ENCODE peak calls at places on chromosomes 7 and 10, in eight cellular contexts. U, D, S, K, J, L, Z and P are unnamed samples.

GRCh38 chr7:149455175-149455950 is 5.5 kb downstream of the ZNF777 start:
- DNase-seq in U (no peak), D (no peak), S (no peak), K (no peak), J (no peak), L (no peak), Z (no peak), P (no peak)

GRCh38 chr10:48625013-48625412 is 20.1 kb upstream of the ARHGAP22 start:
- DNase-seq in U (no peak), D (peak), S (no peak), K (no peak), J (no peak), L (no peak), Z (no peak), P (no peak)

GRCh38 chr7:129553861-129554530 is 51.7 kb downstream of the SMKR1 start:
- DNase-seq in U (peak), D (peak), S (peak), K (no peak), J (no peak), L (no peak), Z (no peak), P (no peak)

GRCh38 chr7:17333227-17333626 is 34.8 kb downstream of the AHR start:
- DNase-seq in U (no peak), D (no peak), S (no peak), K (no peak), J (no peak), L (no peak), Z (no peak), P (no peak)

GRCh38 chr10:22597142-22597541 is 117.2 kb downstream of the PIP4K2A start:
- DNase-seq in U (no peak), D (peak), S (no peak), K (no peak), J (no peak), L (no peak), Z (no peak), P (no peak)

GRCh38 chr7:17773289-17773626 is 167.0 kb downstream of the SNX13 start:
- DNase-seq in U (no peak), D (peak), S (no peak), K (no peak), J (no peak), L (no peak), Z (no peak), P (no peak)

GRCh38 chr10:123567984-123568745 is 98.0 kb upstream of the GPR26 start:
- DNase-seq in U (no peak), D (no peak), S (no peak), K (no peak), J (no peak), L (no peak), Z (no peak), P (no peak)

GRCh38 chr10:122310311-122311050 is 39.4 kb downstream of the BTBD16 start:
- DNase-seq in U (no peak), D (no peak), S (no peak), K (no peak), J (no peak), L (no peak), Z (no peak), P (no peak)

GRCh38 chr10:38032881-38033280 is 22.4 kb downstream of the ZNF33A start:
- DNase-seq in U (no peak), D (peak), S (no peak), K (no peak), J (no peak), L (no peak), Z (no peak), P (no peak)

GRCh38 chr7:35492451-35493175 is 202.3 kb downstream of the HERPUD2 start:
- DNase-seq in U (no peak), D (no peak), S (no peak), K (no peak), J (no peak), L (no peak), Z (no peak), P (no peak)

GRCh38 chr7:95104739-95105138 is 197.3 kb downstream of the PPP1R9A start:
- DNase-seq in U (no peak), D (peak), S (no peak), K (no peak), J (no peak), L (no peak), Z (no peak), P (no peak)

GRCh38 chr7:5695037-5695708 is 86.3 kb downstream of the RNF216 start:
- DNase-seq in U (no peak), D (peak), S (peak), K (no peak), J (no peak), L (no peak), Z (peak), P (peak)

GRCh38 chr7:7977774-7978173 is 9.2 kb downstream of the GLCCI1 start:
- DNase-seq in U (no peak), D (peak), S (no peak), K (no peak), J (no peak), L (no peak), Z (no peak), P (no peak)

GRCh38 chr10:118544401-118544948 is 51.0 kb downstream of the PRLHR start:
- DNase-seq in U (no peak), D (no peak), S (no peak), K (no peak), J (no peak), L (no peak), Z (no peak), P (no peak)

GRCh38 chr10:1205450-1206030 is 149.4 kb downstream of the WDR37 start:
- DNase-seq in U (peak), D (no peak), S (no peak), K (no peak), J (no peak), L (peak), Z (no peak), P (no peak)

GRCh38 chr7:78326870-78327269 is 528.3 kb downstream of the PHTF2 start:
- DNase-seq in U (no peak), D (no peak), S (no peak), K (no peak), J (peak), L (no peak), Z (no peak), P (no peak)

GRCh38 chr7:420142-421055 is 99.2 kb downstream of the PDGFA start:
- DNase-seq in U (peak), D (no peak), S (no peak), K (no peak), J (peak), L (peak), Z (peak), P (no peak)

GRCh38 chr10:112985701-112986510 is 35.9 kb downstream of the TCF7L2 start:
- DNase-seq in U (no peak), D (peak), S (no peak), K (no peak), J (no peak), L (no peak), Z (no peak), P (peak)

GRCh38 chr7:45881280-45881758 is 7.0 kb upstream of the IGFBP1 start:
- DNase-seq in U (no peak), D (no peak), S (no peak), K (no peak), J (no peak), L (no peak), Z (no peak), P (no peak)

GRCh38 chr7:22094413-22095304 is 149.0 kb upstream of the CDCA7L start:
- DNase-seq in U (no peak), D (peak), S (no peak), K (no peak), J (no peak), L (no peak), Z (no peak), P (no peak)

GRCh38 chr10:103124420-103125096 is 68.5 kb downstream of the NT5C2 start:
- DNase-seq in U (no peak), D (no peak), S (no peak), K (no peak), J (no peak), L (no peak), Z (no peak), P (no peak)

GRCh38 chr7:150450491-150450992 is at the start of gene GIMAP8:
- DNase-seq in U (no peak), D (no peak), S (peak), K (peak), J (peak), L (peak), Z (peak), P (no peak)

GRCh38 chr10:104809288-104810090 is 168.4 kb downstream of the SORCS3 start:
- DNase-seq in U (no peak), D (peak), S (no peak), K (no peak), J (no peak), L (no peak), Z (no peak), P (peak)

GRCh38 chr7:27169658-27170493 is 4.2 kb downstream of the HOXA10 start:
- DNase-seq in U (no peak), D (no peak), S (no peak), K (no peak), J (peak), L (peak), Z (no peak), P (no peak)

GRCh38 chr7:40356312-40356711 is 221.5 kb downstream of the SUGCT start:
- DNase-seq in U (no peak), D (peak), S (no peak), K (no peak), J (no peak), L (no peak), Z (no peak), P (no peak)

GRCh38 chr10:19200211-19200610 is 151.6 kb downstream of the MALRD1 start:
- DNase-seq in U (no peak), D (no peak), S (no peak), K (no peak), J (no peak), L (no peak), Z (no peak), P (no peak)

GRCh38 chr7:105046414-105046813 is 32.4 kb downstream of the KMT2E start:
- DNase-seq in U (no peak), D (peak), S (no peak), K (no peak), J (no peak), L (no peak), Z (no peak), P (no peak)

DNA sequence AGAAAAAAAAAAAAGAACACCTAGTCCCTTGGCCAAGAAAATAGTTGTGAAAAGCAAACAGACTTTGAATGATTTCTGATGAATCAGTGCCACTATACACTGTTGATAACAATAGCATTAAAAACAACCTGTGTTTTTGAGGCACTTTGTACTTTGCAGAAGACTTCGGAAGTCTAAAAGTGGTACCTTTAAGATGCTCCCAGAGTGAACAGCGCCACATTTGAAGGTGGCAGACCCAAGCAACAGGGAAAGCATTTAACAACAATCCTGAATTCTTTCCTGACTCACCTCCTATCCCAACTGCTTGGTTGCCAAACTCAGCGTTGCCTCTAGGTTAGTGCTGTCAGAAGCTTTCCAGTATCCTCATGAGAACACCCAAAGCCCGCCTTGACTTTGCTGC is 102.5 kb upstream of the CCDC6 start:
- DNase-seq in U (no peak), D (no peak), S (no peak), K (no peak), J (no peak), L (no peak), Z (no peak), P (no peak)
- H3K4me3 ChIP-seq in U (no peak), D (no peak), S (no peak), K (no peak), J (no peak), L (no peak), Z (no peak), P (no peak)

DNA sequence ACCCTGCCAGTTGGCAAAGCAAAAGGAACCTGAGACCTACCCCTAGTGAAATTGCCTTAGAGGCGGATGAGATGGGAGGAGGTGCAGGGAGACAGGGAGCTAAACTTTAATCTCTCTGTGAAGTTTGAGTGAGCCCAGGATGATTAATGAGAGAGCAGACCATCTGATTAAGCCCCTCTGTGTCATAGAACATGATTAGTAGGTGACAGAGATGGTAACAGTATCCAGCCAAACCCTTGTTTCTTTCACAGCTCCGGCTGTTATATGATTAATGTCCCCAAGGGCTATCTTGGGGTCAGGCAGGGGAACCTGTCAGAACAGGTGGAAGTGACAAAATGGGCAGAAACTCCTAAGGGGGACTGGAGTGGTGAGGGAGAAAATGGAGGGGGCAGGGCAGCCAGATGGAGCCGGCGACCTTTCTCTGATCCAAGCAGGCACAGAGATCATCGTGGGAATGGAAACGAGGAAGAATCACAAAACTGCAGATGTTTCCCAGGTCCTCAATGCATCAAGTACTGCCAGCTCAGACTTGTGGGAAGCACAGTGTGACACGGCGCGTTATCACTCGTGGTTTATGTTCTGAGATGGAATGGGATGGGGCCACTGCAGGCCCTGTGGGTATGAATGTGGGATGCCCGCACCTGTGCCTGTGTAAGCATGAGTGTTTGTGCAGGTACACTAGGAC is 684.2 kb downstream of the LRMDA start:
- DNase-seq in U (no peak), D (no peak), S (no peak), K (no peak), J (no peak), L (no peak), Z (no peak), P (no peak)
- TF ChIP-seq CTCF in U (no peak), D (no peak), S (no peak), K (no peak), J (no peak), L (no peak), Z (no peak), P (no peak)

GRCh38 chr7:108454674-108455523 is 1.3 kb downstream of the NRCAM start:
- DNase-seq in U (peak), D (peak), S (no peak), K (no peak), J (no peak), L (peak), Z (peak), P (peak)

GRCh38 chr7:108457871-108458270 is 1.6 kb upstream of the NRCAM start:
- DNase-seq in U (no peak), D (no peak), S (no peak), K (no peak), J (no peak), L (no peak), Z (no peak), P (no peak)

GRCh38 chr7:108455524-108455832 is 758 bp downstream of the NRCAM start:
- DNase-seq in U (no peak), D (no peak), S (no peak), K (no peak), J (no peak), L (peak), Z (peak), P (no peak)

GRCh38 chr7:108455833-108456677 is at the start of gene NRCAM:
- DNase-seq in U (peak), D (peak), S (peak), K (peak), J (no peak), L (peak), Z (peak), P (peak)

GRCh38 chr7:108456845-108457540 is 757 bp upstream of the NRCAM start:
- DNase-seq in U (no peak), D (no peak), S (no peak), K (no peak), J (no peak), L (no peak), Z (no peak), P (no peak)
- H3K4me3 ChIP-seq in U (peak), D (peak), S (peak), K (peak), J (peak), L (peak), Z (no peak), P (no peak)

DNA sequence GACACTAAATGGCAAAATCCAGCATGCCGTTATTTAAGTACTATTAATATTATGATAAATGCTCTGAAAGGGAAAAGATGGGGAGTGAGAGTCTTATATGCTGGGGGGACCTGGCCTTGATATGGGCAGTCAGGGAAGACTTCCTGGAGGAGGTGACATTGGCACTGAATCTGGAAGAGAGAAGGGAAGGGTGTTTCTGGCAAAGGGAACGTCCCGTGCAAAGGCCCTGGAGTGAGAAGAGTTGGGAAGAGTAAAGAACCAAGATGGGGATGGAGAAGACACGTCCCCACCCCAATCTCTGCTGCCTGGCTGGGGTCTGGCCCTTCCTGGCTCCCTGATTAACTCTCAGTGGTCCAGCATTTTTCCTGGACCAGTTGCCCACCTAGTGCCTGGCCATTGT is 5.0 kb upstream of the GRIFIN start:
- DNase-seq in U (no peak), D (no peak), S (no peak), K (no peak), J (no peak), L (no peak), Z (peak), P (no peak)
- TF ChIP-seq CTCF in U (no peak), D (no peak), S (no peak), K (no peak), J (no peak), L (no peak), Z (no peak), P (no peak)

DNA sequence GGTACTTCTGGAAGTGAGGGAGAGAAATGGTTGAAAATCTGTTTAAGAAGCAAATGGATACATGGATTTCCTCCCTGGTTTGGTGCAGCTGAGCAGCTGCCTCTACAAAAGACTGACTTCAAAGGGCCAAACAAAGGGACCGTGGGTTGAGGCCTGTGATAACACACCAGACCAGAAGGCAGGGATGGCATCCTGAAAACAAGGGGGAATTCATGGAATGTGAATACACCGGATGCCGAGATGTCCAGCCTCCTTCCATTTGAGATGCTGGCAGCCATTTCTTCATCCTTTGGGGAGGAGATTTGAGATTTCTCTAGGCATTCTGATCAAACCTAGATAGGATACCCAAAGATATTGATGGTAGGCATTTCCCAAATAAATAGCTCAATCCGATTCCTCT is 36.9 kb downstream of the TAF3 start:
- DNase-seq in U (no peak), D (no peak), S (no peak), K (no peak), J (no peak), L (no peak), Z (no peak), P (no peak)
- H3K4me3 ChIP-seq in U (no peak), D (no peak), S (no peak), K (no peak), J (no peak), L (no peak), Z (no peak), P (no peak)